ENCODE peak calls at places on chromosomes 4 and X, in five cellular contexts. F is Right ventricle myocardium superior; P is AG10803; M is activated CD4-positive, alpha-beta T cell treated with anti-CD3 and anti-CD28 coated beads for 24 hours; B is NB4. Q is an unnamed sample.

GRCh38 chrX:80022363-80023031 is 7.9 kb downstream of the TBX22 start:
- DNase-seq in P (no peak), B (no peak), F (no peak), M (no peak), Q (no peak)

GRCh38 chrX:74232859-74233258 is 71.1 kb upstream of the ZCCHC13 start:
- DNase-seq in M (no peak), P (peak; percentile 18), B (no peak), F (no peak), Q (peak; percentile 10)

GRCh38 chr4:119303587-119304305 is 18.2 kb downstream of the FABP2 start:
- DNase-seq in F (no peak), P (no peak), M (no peak), B (no peak), Q (no peak)

GRCh38 chr4:138609943-138610350 is 367.8 kb upstream of the SLC7A11 start:
- DNase-seq in M (no peak), F (no peak), P (peak; percentile 60), B (no peak), Q (no peak)

GRCh38 chr4:20395160-20395773 is 143.6 kb downstream of the SLIT2 start:
- DNase-seq in B (peak; percentile 52), M (no peak), P (peak; percentile 21), F (no peak), Q (peak; percentile 10)

GRCh38 chr4:67103001-67103737 is 442.1 kb downstream of the CENPC start:
- DNase-seq in B (peak; percentile 3), P (no peak), M (no peak), F (no peak), Q (no peak)

GRCh38 chr4:124943938-124944337 is 231.4 kb upstream of the ANKRD50 start:
- DNase-seq in F (no peak), B (peak; percentile 15), M (no peak), P (no peak), Q (peak; percentile 4)

GRCh38 chrX:20300822-20301221 is 34.1 kb upstream of the RPS6KA3 start:
- DNase-seq in P (no peak), M (no peak), B (peak; percentile 3), F (no peak), Q (no peak)

GRCh38 chr4:100288167-100288566 is 97.9 kb upstream of the DDIT4L start:
- DNase-seq in M (no peak), F (no peak), B (no peak), P (peak; percentile 49), Q (no peak)

GRCh38 chr4:1349359-1350168 is 2.6 kb downstream of the UVSSA start:
- DNase-seq in P (no peak), F (no peak), M (no peak), B (no peak), Q (no peak)

GRCh38 chrX:96704661-96705060 is 20.0 kb downstream of the DIAPH2 start:
- DNase-seq in P (no peak), F (no peak), M (no peak), B (no peak), Q (no peak)

GRCh38 chr4:76905521-76905920 is 7.6 kb upstream of the SOWAHB start:
- DNase-seq in M (no peak), F (no peak), B (no peak), P (peak; percentile 90), Q (no peak)

GRCh38 chr4:183876268-183876934 is 28.7 kb upstream of the STOX2 start:
- DNase-seq in P (peak; percentile 37), M (no peak), F (peak; percentile 88), B (no peak), Q (no peak)

GRCh38 chrX:21725498-21725897 is 32.4 kb downstream of the SMPX start:
- DNase-seq in P (peak; percentile 45), F (no peak), M (no peak), B (peak; percentile 23), Q (peak; percentile 0)

GRCh38 chr4:5036239-5036638 is 15.0 kb upstream of the STK32B start:
- DNase-seq in F (no peak), P (peak; percentile 86), M (no peak), B (peak; percentile 83), Q (peak; percentile 30)

GRCh38 chr4:82599336-82599735 is 37.5 kb upstream of the TMEM150C start:
- DNase-seq in B (peak; percentile 16), M (no peak), F (no peak), P (no peak), Q (no peak)

GRCh38 chr4:154562697-154563254 is at the start of gene FGB:
- DNase-seq in B (no peak), P (no peak), M (no peak), F (no peak), Q (no peak)

GRCh38 chrX:145630806-145631435 is 186.7 kb upstream of the SLITRK2 start:
- DNase-seq in P (no peak), B (no peak), M (no peak), F (no peak), Q (no peak)

GRCh38 chr4:93285346-93285745 is 543.2 kb upstream of the ATOH1 start:
- DNase-seq in M (no peak), F (no peak), P (no peak), B (no peak), Q (no peak)

GRCh38 chrX:9906919-9907318 is 60.2 kb upstream of the CLDN34 start:
- DNase-seq in F (no peak), B (no peak), P (no peak), M (no peak), Q (no peak)

GRCh38 chr4:165378763-165379631 is at the start of gene CPE:
- DNase-seq in F (peak; percentile 85), P (peak; percentile 49), B (peak; percentile 66), M (peak; percentile 21), Q (no peak)

GRCh38 chr4:169404959-169405358 is 134.2 kb upstream of the SH3RF1 start:
- DNase-seq in M (no peak), F (no peak), P (peak; percentile 75), B (peak; percentile 35), Q (peak; percentile 7)

GRCh38 chr4:164706675-164707074 is 47.3 kb upstream of the SMIM31 start:
- DNase-seq in F (no peak), P (no peak), B (no peak), M (no peak), Q (no peak)

GRCh38 chrX:11890843-11891514 is 132.9 kb downstream of the MSL3 start:
- DNase-seq in B (peak; percentile 8), P (peak; percentile 1), F (peak; percentile 64), M (no peak), Q (no peak)

GRCh38 chrX:110425222-110425621 is 66.6 kb downstream of the RTL9 start:
- DNase-seq in M (no peak), P (peak; percentile 40), F (no peak), B (no peak), Q (no peak)

GRCh38 chr4:181085584-181085983 is 1157.6 kb upstream of the TENM3 start:
- DNase-seq in F (no peak), B (no peak), P (peak; percentile 4), M (no peak), Q (no peak)

GRCh38 chr4:8201341-8201781 is 2.3 kb downstream of the SH3TC1 start:
- DNase-seq in P (no peak), B (peak; percentile 85), M (peak; percentile 34), F (no peak), Q (peak; percentile 13)

GRCh38 chrX:122641136-122641535 is 542.9 kb upstream of the GRIA3 start:
- DNase-seq in B (no peak), M (no peak), F (no peak), P (no peak), Q (no peak)

GRCh38 chrX:41952102-41952501 is 28.7 kb upstream of the CASK start:
- DNase-seq in B (no peak), P (no peak), F (no peak), M (no peak), Q (no peak)

GRCh38 chr4:72919464-72919863 is 150.1 kb downstream of the COX18 start:
- DNase-seq in M (no peak), B (no peak), F (no peak), P (no peak), Q (no peak)

GRCh38 chr4:145283909-145284308 is 103.5 kb upstream of the OTUD4 start:
- DNase-seq in M (no peak), F (no peak), P (no peak), B (no peak), Q (no peak)

GRCh38 chr4:139666735-139667266 is 1.2 kb downstream of the MGST2 start:
- DNase-seq in F (no peak), M (no peak), P (peak; percentile 40), B (peak; percentile 42), Q (peak; percentile 32)

GRCh38 chr4:156968479-156968984 is 3.1 kb downstream of the PDGFC start:
- DNase-seq in B (peak; percentile 61), M (no peak), F (peak; percentile 55), P (peak; percentile 92), Q (peak; percentile 65)

GRCh38 chr4:107366016-107366415 is 329.9 kb upstream of the DKK2 start:
- DNase-seq in B (no peak), P (peak; percentile 0), M (no peak), F (no peak), Q (no peak)